ENCODE peak calls at places on chromosomes 1 and 21, in four cellular contexts. Z, P, B and D are unnamed samples.

GRCh38 chr1:172289448-172289847 is 131.0 kb upstream of the C1orf105 start:
- DNase-seq in Z (no peak), P (no peak), B (no peak), D (no peak)

GRCh38 chr1:177444997-177445746 is 274.4 kb downstream of the BRINP2 start:
- DNase-seq in Z (no peak), P (no peak), B (no peak), D (no peak)

GRCh38 chr1:222373831-222374603 is 173.9 kb downstream of the HHIPL2 start:
- DNase-seq in Z (no peak), P (no peak), B (no peak), D (no peak)

GRCh38 chr1:47948126-47948525 is 49.1 kb downstream of the TRABD2B start:
- DNase-seq in Z (no peak), P (no peak), B (no peak), D (no peak)

GRCh38 chr1:205632374-205633169 is 761 bp upstream of the ELK4 start:
- DNase-seq in Z (no peak), P (no peak), B (peak; percentile 28), D (no peak)

GRCh38 chr1:112344754-112345423 is 51.1 kb upstream of the CTTNBP2NL start:
- DNase-seq in Z (no peak), P (no peak), B (no peak), D (no peak)

GRCh38 chr1:46535063-46535462 is 16.4 kb downstream of the KNCN start:
- DNase-seq in Z (peak; percentile 2), P (no peak), B (no peak), D (no peak)

GRCh38 chr1:43558346-43558841 is 27.7 kb downstream of the PTPRF start:
- DNase-seq in Z (peak; percentile 82), P (no peak), B (peak; percentile 60), D (peak; percentile 79)

GRCh38 chr1:199742547-199742946 is 285.0 kb upstream of the NR5A2 start:
- DNase-seq in Z (no peak), P (no peak), B (peak; percentile 84), D (no peak)

GRCh38 chr1:207335695-207336363 is 14.4 kb downstream of the CD55 start:
- DNase-seq in Z (no peak), P (no peak), B (no peak), D (no peak)

GRCh38 chr1:239361403-239361802 is 25.0 kb upstream of the CHRM3 start:
- DNase-seq in Z (no peak), P (no peak), B (peak; percentile 20), D (no peak)

GRCh38 chr1:203522237-203522636 is 28.3 kb downstream of the OPTC start:
- DNase-seq in Z (peak; percentile 91), P (no peak), B (no peak), D (no peak)

GRCh38 chr1:228515200-228515834 is 28.1 kb downstream of the RNF187 start:
- DNase-seq in Z (peak; percentile 6), P (no peak), B (peak; percentile 16), D (no peak)

GRCh38 chr1:247269075-247269580 is 13.3 kb downstream of the VN1R5 start:
- DNase-seq in Z (no peak), P (no peak), B (no peak), D (no peak)

GRCh38 chr1:35707253-35708178 is 11.2 kb downstream of the C1orf216 start:
- DNase-seq in Z (peak; percentile 79), P (peak; percentile 18), B (no peak), D (peak; percentile 84)

GRCh38 chr21:31293986-31294385 is 50.1 kb downstream of the TIAM1 start:
- DNase-seq in Z (no peak), P (no peak), B (peak; percentile 93), D (no peak)